ENCODE peak calls at places on chromosomes 16 and 17, in seven cellular contexts. K is right atrium auricular region, L is cardiac fibroblast, N is B cell, P is fibroblast of pulmonary artery, S is esophagus squamous epithelium, M is PC-9. O is an unnamed sample.

GRCh38 chr17:35117984-35118383 is 1.7 kb downstream of the RAD51D start:
- DNase-seq in L (peak), K (no peak), N (no peak), M (peak), P (peak), S (no peak), O (peak)

GRCh38 chr17:15947976-15948752 is 3.2 kb downstream of the ADORA2B start:
- DNase-seq in K (no peak), L (no peak), S (no peak), M (peak), N (no peak), P (no peak), O (no peak)

GRCh38 chr17:47808830-47809480 is 12.6 kb downstream of the OSBPL7 start:
- DNase-seq in N (no peak), L (no peak), M (no peak), K (no peak), P (no peak), S (no peak), O (no peak)

GRCh38 chr16:12815361-12815760 is 11.7 kb upstream of the CPPED1 start:
- DNase-seq in S (no peak), L (peak), P (peak), M (no peak), N (no peak), K (no peak), O (no peak)

GRCh38 chr17:40178021-40178601 is 841 bp downstream of the RAPGEFL1 start:
- DNase-seq in L (no peak), P (no peak), K (no peak), S (no peak), M (no peak), N (peak), O (no peak)

GRCh38 chr17:10033449-10033848 is 128.4 kb upstream of the RCVRN start:
- DNase-seq in K (no peak), P (no peak), S (no peak), L (no peak), M (no peak), N (peak), O (no peak)

GRCh38 chr16:26645629-26646028 is 421.1 kb upstream of the C16orf82 start:
- DNase-seq in N (no peak), L (no peak), M (no peak), K (peak), S (no peak), P (no peak), O (peak)

GRCh38 chr16:54121539-54122295 is 164.9 kb downstream of the IRX3 start:
- DNase-seq in K (no peak), S (no peak), N (no peak), P (no peak), M (no peak), L (no peak), O (no peak)

GRCh38 chr16:1975432-1976215 is 3.8 kb downstream of the TBL3 start:
- DNase-seq in L (no peak), S (no peak), N (no peak), M (no peak), K (no peak), P (no peak), O (no peak)

GRCh38 chr16:5633845-5634440 is 536.3 kb upstream of the EEF2KMT start:
- DNase-seq in K (no peak), S (no peak), N (no peak), M (no peak), L (peak), P (peak), O (no peak)

GRCh38 chr17:82930924-82931695 is 91.3 kb upstream of the ZNF750 start:
- DNase-seq in M (no peak), P (no peak), K (no peak), S (no peak), N (no peak), L (no peak), O (no peak)

GRCh38 chr17:82446649-82447048 is 3.9 kb downstream of the CYBC1 start:
- DNase-seq in K (no peak), M (no peak), S (no peak), L (no peak), P (no peak), N (no peak), O (no peak)

GRCh38 chr16:84726670-84727467 is 27.1 kb downstream of the USP10 start:
- DNase-seq in K (no peak), S (no peak), M (no peak), P (no peak), N (peak), L (no peak), O (peak)

GRCh38 chr16:84725481-84726078 is 25.8 kb downstream of the USP10 start:
- DNase-seq in K (no peak), L (no peak), S (no peak), N (no peak), P (no peak), M (peak), O (no peak)

GRCh38 chr16:84724619-84725307 is 25.0 kb downstream of the USP10 start:
- DNase-seq in S (no peak), K (no peak), P (no peak), M (no peak), N (no peak), L (no peak), O (peak)

GRCh38 chr16:84728853-84729424 is 29.1 kb downstream of the USP10 start:
- DNase-seq in P (no peak), S (no peak), K (no peak), M (no peak), N (no peak), L (no peak), O (no peak)

GRCh38 chr16:84726079-84726669 is 26.4 kb downstream of the USP10 start:
- DNase-seq in S (peak), K (peak), N (peak), M (peak), P (peak), L (peak), O (peak)
- TF ChIP-seq CTCF in S (peak), K (peak), N (peak), M (peak), P (peak), L (peak), O (peak)

GRCh38 chr16:88287219-88287618 is 95.5 kb upstream of the ZNF469 start:
- DNase-seq in P (peak), K (no peak), M (peak), L (peak), S (no peak), N (peak), O (peak)
- TF ChIP-seq CTCF in P (peak), K (no peak), M (peak), L (peak), S (no peak), N (peak), O (peak)

GRCh38 chr17:56861899-56862298 is 27.9 kb downstream of the DGKE start:
- DNase-seq in N (no peak), P (no peak), M (no peak), L (no peak), S (no peak), K (no peak), O (no peak)
- TF ChIP-seq CTCF in N (no peak), P (no peak), M (no peak), L (no peak), S (no peak), K (no peak), O (no peak)

DNA sequence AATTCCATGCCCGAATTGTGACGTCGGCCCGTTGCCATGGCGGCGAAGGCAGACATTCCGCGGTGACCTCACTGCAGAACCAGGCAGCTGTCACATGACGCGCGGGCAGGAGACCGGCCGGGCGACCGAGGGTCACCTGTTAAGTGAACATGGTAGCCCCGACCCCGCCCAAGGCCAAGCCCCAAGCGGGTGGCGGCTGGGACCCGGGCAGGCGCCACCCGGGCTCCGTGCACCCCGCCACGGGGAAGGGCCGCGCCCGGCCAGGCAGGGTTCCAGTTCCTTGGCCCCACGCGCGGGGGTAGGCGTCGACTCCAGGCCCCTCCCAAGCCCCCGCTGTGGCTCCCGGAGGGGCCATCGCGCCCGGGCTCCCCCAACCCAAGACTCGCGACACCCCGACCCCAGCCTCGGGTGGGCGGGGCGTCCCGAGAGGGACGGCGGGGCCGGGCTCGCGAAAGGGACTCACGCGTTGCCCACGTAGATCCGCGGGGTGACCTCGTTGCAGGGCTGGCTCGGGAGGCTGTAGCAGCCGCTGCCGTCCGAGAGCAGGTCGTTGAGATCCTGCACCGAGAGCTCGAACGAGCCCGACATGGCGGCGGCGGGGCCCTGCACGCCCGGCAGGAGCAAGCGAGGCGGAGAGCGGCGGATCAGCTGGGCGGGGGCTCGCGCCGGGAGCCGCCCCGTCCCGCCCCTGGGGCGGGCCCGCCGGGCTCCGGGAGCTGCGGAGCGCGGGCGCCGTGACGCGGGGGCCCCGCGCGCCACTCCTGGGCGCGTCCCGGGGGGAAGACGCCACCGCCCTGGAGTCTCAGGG is at the start of gene DUSP3:
- DNase-seq in L (peak), S (peak), P (peak), M (peak), K (peak), N (peak), O (peak)
- TF ChIP-seq CTCF in L (no peak), S (no peak), P (no peak), M (no peak), K (no peak), N (no peak), O (no peak)

GRCh38 chr16:74296465-74297295 is at the start of gene PSMD7:
- DNase-seq in P (peak), L (peak), N (peak), K (peak), M (peak), S (peak), O (peak)
- TF ChIP-seq CTCF in P (no peak), L (no peak), N (no peak), K (no peak), M (no peak), S (no peak), O (no peak)

GRCh38 chr16:66551788-66552287 is 538 bp upstream of the CKLF start:
- DNase-seq in P (no peak), S (no peak), M (no peak), N (no peak), L (no peak), K (no peak), O (peak)

GRCh38 chr16:66552288-66553143 is at the start of gene CKLF:
- DNase-seq in L (peak), M (peak), N (peak), K (peak), S (no peak), P (peak), O (peak)

GRCh38 chr16:66553223-66553622 is 847 bp downstream of the CKLF start:
- DNase-seq in N (no peak), K (no peak), S (no peak), M (no peak), L (peak), P (no peak), O (no peak)

GRCh38 chr16:66549284-66550131 is at the start of gene TK2:
- DNase-seq in N (peak), P (peak), M (peak), L (peak), K (peak), S (no peak), O (peak)

DNA sequence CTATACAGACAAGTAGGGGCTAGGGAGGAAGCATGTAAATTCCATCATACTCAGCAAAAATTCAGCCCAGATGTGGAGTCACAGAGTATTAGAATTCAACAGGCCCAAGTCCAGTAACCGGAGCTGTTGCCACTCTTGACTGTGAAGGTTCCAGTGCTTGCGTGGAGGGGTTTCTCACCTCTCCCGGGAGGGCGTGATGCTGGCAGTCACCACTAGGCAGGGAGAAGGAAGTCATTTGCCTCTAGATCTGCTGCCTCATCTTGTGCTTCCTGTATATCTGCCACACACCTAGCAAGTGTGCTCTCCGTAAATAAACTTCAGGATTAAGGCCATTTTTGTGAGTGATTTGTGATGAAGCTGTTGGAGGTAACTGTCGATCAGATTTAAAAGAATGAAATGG is 1.0 kb upstream of the CKLF start:
- DNase-seq in S (no peak), L (peak), M (no peak), P (peak), K (no peak), N (peak), O (peak)
- TF ChIP-seq CTCF in S (peak), L (peak), M (peak), P (peak), K (no peak), N (no peak), O (no peak)